ENCODE peak calls at places on chromosomes 7 and 10, in six cellular contexts. T is pancreas, B is coronary artery, V is tibial nerve, Y is fibroblast of pulmonary artery, S is AG09309. F is an unnamed sample.

GRCh38 chr10:120945801-120946302 is 94.7 kb downstream of the WDR11 start:
- DNase-seq in B (no peak), S (no peak), Y (peak), V (no peak), T (peak), F (no peak)

GRCh38 chr10:4758256-4758655 is 67.8 kb upstream of the AKR1E2 start:
- DNase-seq in B (no peak), V (no peak), T (no peak), Y (no peak), S (no peak), F (no peak)

GRCh38 chr10:59337254-59337653 is 25.1 kb downstream of the FAM13C start:
- DNase-seq in T (peak), S (peak), V (no peak), B (no peak), Y (peak), F (no peak)

GRCh38 chr10:111648046-111648445 is 535.5 kb downstream of the GPAM start:
- DNase-seq in S (peak), Y (no peak), T (no peak), V (no peak), B (no peak), F (no peak)

GRCh38 chr7:6577369-6578113 is at the start of gene ZDHHC4:
- DNase-seq in B (peak), V (peak), T (peak), Y (peak), S (no peak), F (peak)

GRCh38 chr7:1859266-1860035 is 189.4 kb downstream of the ELFN1 start:
- DNase-seq in B (no peak), V (no peak), T (no peak), Y (no peak), S (no peak), F (no peak)

GRCh38 chr7:27184342-27185012 is 555 bp downstream of the HOXA11 start:
- DNase-seq in T (no peak), S (no peak), Y (peak), B (peak), V (no peak), F (no peak)

GRCh38 chr10:80487791-80488538 is 33.9 kb downstream of the TSPAN14 start:
- DNase-seq in T (no peak), S (no peak), V (no peak), Y (no peak), B (no peak), F (no peak)

GRCh38 chr10:65325913-65326312 is 1599.9 kb upstream of the LRRTM3 start:
- DNase-seq in S (no peak), T (no peak), Y (no peak), B (no peak), V (no peak), F (no peak)

GRCh38 chr10:47047127-47047504 is 135.9 kb downstream of the PTPN20 start:
- DNase-seq in V (no peak), S (no peak), Y (no peak), T (no peak), B (peak), F (no peak)

GRCh38 chr10:5481121-5481520 is 18.2 kb downstream of the CALML5 start:
- DNase-seq in V (no peak), B (peak), Y (no peak), S (no peak), T (no peak), F (no peak)

GRCh38 chr10:6200588-6201510 is 1.9 kb upstream of the PFKFB3 start:
- DNase-seq in S (no peak), B (no peak), Y (no peak), T (peak), V (no peak), F (no peak)

GRCh38 chr7:44887293-44887692 is 2.0 kb upstream of the PURB start:
- DNase-seq in T (no peak), S (no peak), B (no peak), Y (no peak), V (no peak), F (no peak)

GRCh38 chr7:2758673-2759603 is 70.9 kb downstream of the AMZ1 start:
- DNase-seq in T (no peak), Y (no peak), S (no peak), V (no peak), B (no peak), F (no peak)

GRCh38 chr10:86300931-86301330 is 65.7 kb downstream of the GRID1 start:
- DNase-seq in V (no peak), Y (no peak), T (no peak), S (no peak), B (peak), F (no peak)

GRCh38 chr7:111741811-111742240 is 179.5 kb upstream of the IMMP2L start:
- DNase-seq in T (peak), V (peak), Y (peak), S (no peak), B (no peak), F (peak)

GRCh38 chr7:106138776-106139175 is 26.7 kb upstream of the SYPL1 start:
- DNase-seq in V (no peak), B (no peak), S (no peak), Y (no peak), T (no peak), F (no peak)

GRCh38 chr10:4081691-4082111 is 296.7 kb upstream of the KLF6 start:
- DNase-seq in S (no peak), T (peak), Y (peak), B (no peak), V (no peak), F (no peak)

GRCh38 chr7:111012152-111012551 is 78.8 kb upstream of the LRRN3 start:
- DNase-seq in T (no peak), B (no peak), Y (peak), V (no peak), S (no peak), F (no peak)

GRCh38 chr10:17249820-17250219 is 21.8 kb downstream of the VIM start:
- DNase-seq in T (no peak), B (no peak), Y (peak), V (no peak), S (no peak), F (no peak)

GRCh38 chr10:70561051-70561450 is 41.5 kb downstream of the PRF1 start:
- DNase-seq in B (no peak), Y (no peak), T (no peak), V (no peak), S (peak), F (no peak)

GRCh38 chr7:64528770-64529169 is 34.1 kb downstream of the ZNF680 start:
- DNase-seq in B (no peak), S (no peak), V (no peak), Y (no peak), T (no peak), F (no peak)

GRCh38 chr10:22022257-22023051 is 18.9 kb upstream of the DNAJC1 start:
- DNase-seq in Y (peak), T (no peak), B (no peak), S (no peak), V (peak), F (no peak)

GRCh38 chr7:38323156-38323555 is 49.7 kb upstream of the TARP start:
- DNase-seq in B (no peak), V (no peak), S (no peak), T (no peak), Y (no peak), F (no peak)

GRCh38 chr10:102802920-102803534 is 34.2 kb downstream of the CYP17A1 start:
- DNase-seq in T (no peak), V (no peak), Y (peak), B (peak), S (peak), F (no peak)

GRCh38 chr7:102220929-102221850 is 65.5 kb upstream of the SH2B2 start:
- DNase-seq in T (no peak), Y (peak), S (no peak), B (no peak), V (no peak), F (no peak)

GRCh38 chr10:33643042-33643441 is 308.6 kb upstream of the NRP1 start:
- DNase-seq in Y (peak), S (peak), V (no peak), B (no peak), T (no peak), F (no peak)

GRCh38 chr10:114404171-114405010 is at the start of gene AFAP1L2:
- DNase-seq in V (no peak), T (peak), B (no peak), S (no peak), Y (no peak), F (no peak)

GRCh38 chr10:114402871-114403544 is 1.3 kb downstream of the AFAP1L2 start:
- DNase-seq in Y (no peak), V (no peak), S (no peak), T (no peak), B (peak), F (no peak)

GRCh38 chr10:114403545-114404161 is 649 bp downstream of the AFAP1L2 start:
- DNase-seq in T (peak), V (no peak), S (no peak), Y (no peak), B (no peak), F (no peak)

GRCh38 chr10:114406455-114406854 is 2.2 kb upstream of the AFAP1L2 start:
- DNase-seq in T (no peak), S (no peak), Y (no peak), V (no peak), B (no peak), F (no peak)

GRCh38 chr10:114405011-114405350 is 679 bp upstream of the AFAP1L2 start:
- DNase-seq in Y (no peak), T (peak), S (no peak), B (no peak), V (no peak), F (no peak)
- H3K4me3 ChIP-seq in Y (no peak), T (peak), S (no peak), B (peak), V (peak), F (no peak)

DNA sequence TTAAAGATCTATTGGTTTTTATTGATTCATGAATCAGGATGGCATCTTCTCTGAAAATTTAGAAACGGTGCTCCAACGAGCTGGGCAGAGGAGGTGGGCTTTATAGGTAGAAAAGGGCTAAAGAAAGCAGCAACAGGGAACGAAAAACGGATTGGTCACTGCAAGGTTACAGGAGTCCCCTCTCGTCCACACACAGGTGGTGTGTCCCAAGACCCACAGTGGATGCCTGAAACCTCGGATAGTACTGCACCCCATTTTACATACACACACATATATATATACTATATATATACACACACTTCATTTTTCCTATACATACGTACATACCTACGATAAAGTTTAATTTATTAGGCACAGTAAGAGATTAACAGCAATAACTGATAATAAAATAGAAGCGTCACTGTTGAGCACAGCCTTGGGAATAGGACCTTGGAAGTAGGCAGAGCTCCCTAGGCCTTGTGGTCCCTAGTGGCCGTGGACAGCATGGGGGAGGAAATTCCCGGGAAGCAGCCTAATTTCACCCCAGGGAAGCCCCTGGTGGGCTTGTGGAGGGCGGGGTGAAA is 737 bp upstream of the NUB1 start:
- DNase-seq in S (no peak), Y (no peak), B (no peak), V (no peak), T (no peak), F (no peak)
- H3K4me3 ChIP-seq in S (peak), Y (peak), B (peak), V (peak), T (no peak), F (no peak)

GRCh38 chr7:74027124-74027682 is 770 bp upstream of the ELN start:
- DNase-seq in Y (no peak), T (peak), S (no peak), V (no peak), B (no peak), F (no peak)
- H3K4me3 ChIP-seq in Y (no peak), T (no peak), S (no peak), V (peak), B (peak), F (no peak)

DNA sequence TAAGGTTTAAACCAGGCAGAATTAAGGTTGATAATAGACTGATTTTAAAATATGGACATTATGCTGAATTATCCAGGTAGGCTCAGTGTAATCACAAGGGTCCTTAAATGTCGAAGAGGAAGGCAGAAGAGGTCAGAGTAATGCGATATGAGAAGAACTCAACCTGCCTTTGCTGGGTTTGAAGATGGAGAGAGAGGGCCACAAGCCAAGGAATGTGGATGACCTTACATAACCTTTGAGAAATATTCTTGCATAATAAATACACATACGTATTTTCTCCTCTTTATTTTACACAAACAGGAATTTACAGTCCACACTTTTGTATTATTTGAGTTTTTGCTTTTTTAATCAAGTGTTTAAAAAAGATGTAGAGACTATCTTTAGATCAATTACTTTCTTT is 88.5 kb downstream of the ST7 start:
- DNase-seq in B (no peak), V (no peak), Y (no peak), T (no peak), S (no peak), F (no peak)
- H3K4me3 ChIP-seq in B (no peak), V (no peak), Y (no peak), T (no peak), S (no peak), F (no peak)